ENCODE peak calls at places on chromosomes 12 and 14, in eight cellular contexts. B is breast epithelium, X is kidney tubule cell, W is HuH-7, K is HS-27A, A is HTR-8/SVneo, F is HCEC 1CT, M is thoracic aorta. S is an unnamed sample.

GRCh38 chr12:74945771-74946198 is 263.9 kb downstream of the KCNC2 start:
- DNase-seq in K (no peak), A (no peak), W (no peak), X (peak), M (no peak), F (no peak), B (no peak), S (peak)

GRCh38 chr12:95808146-95808545 is 17.6 kb upstream of the NTN4 start:
- DNase-seq in K (no peak), W (no peak), A (no peak), X (no peak), F (no peak), M (no peak), B (no peak), S (no peak)

GRCh38 chr12:51900323-51900889 is 6.9 kb upstream of the ACVRL1 start:
- DNase-seq in K (no peak), F (no peak), B (no peak), M (no peak), W (no peak), A (no peak), X (no peak), S (no peak)

GRCh38 chr14:80768646-80769045 is 172.9 kb downstream of the CEP128 start:
- DNase-seq in A (no peak), W (no peak), K (no peak), M (no peak), X (no peak), B (no peak), F (no peak), S (no peak)

GRCh38 chr14:104892517-104893434 is 27.7 kb downstream of the CEP170B start:
- DNase-seq in X (no peak), M (no peak), A (no peak), F (no peak), B (peak), W (no peak), K (no peak), S (no peak)

GRCh38 chr12:57693659-57694458 is at the start of gene OS9:
- DNase-seq in M (peak), B (peak), A (peak), K (peak), F (peak), W (peak), X (peak), S (peak)

GRCh38 chr14:51092965-51093364 is 1.9 kb downstream of the TRIM9 start:
- DNase-seq in F (no peak), W (no peak), B (no peak), A (no peak), X (no peak), K (no peak), M (no peak), S (no peak)

GRCh38 chr14:20803221-20803620 is 577 bp upstream of the RNASE1 start:
- DNase-seq in K (no peak), F (no peak), W (no peak), B (no peak), A (no peak), X (no peak), M (no peak), S (no peak)

GRCh38 chr14:54737132-54737711 is 165.4 kb downstream of the GCH1 start:
- DNase-seq in X (peak), F (peak), M (no peak), K (no peak), B (no peak), W (no peak), A (peak), S (peak)

GRCh38 chr12:96401061-96401871 is 1.0 kb upstream of the CDK17 start:
- DNase-seq in X (peak), A (peak), M (no peak), K (no peak), F (peak), W (peak), B (no peak), S (peak)

GRCh38 chr14:80049055-80049454 is 162.2 kb downstream of the DIO2 start:
- DNase-seq in K (no peak), B (no peak), W (no peak), X (no peak), A (no peak), M (no peak), F (no peak), S (no peak)

GRCh38 chr12:7101047-7101693 is 7.8 kb downstream of the C1RL start:
- DNase-seq in K (no peak), X (no peak), M (no peak), A (no peak), F (no peak), B (no peak), W (no peak), S (no peak)

GRCh38 chr12:92438641-92439396 is 264.0 kb upstream of the PLEKHG7 start:
- DNase-seq in A (no peak), X (no peak), W (no peak), F (no peak), M (no peak), B (no peak), K (no peak), S (no peak)

GRCh38 chr14:29421156-29421728 is 506.4 kb downstream of the PRKD1 start:
- DNase-seq in M (no peak), X (no peak), A (no peak), K (no peak), W (no peak), F (no peak), B (no peak), S (no peak)

GRCh38 chr12:28938056-28938455 is 211.0 kb upstream of the FAR2 start:
- DNase-seq in A (no peak), X (no peak), B (no peak), W (no peak), K (no peak), F (no peak), M (no peak), S (no peak)

GRCh38 chr14:89489796-89490506 is 72.9 kb upstream of the FOXN3 start:
- DNase-seq in B (no peak), W (no peak), M (no peak), K (no peak), F (no peak), A (no peak), X (no peak), S (no peak)

GRCh38 chr12:103736572-103736971 is 104.5 kb downstream of the NT5DC3 start:
- DNase-seq in X (no peak), W (no peak), K (no peak), F (no peak), M (no peak), B (no peak), A (no peak), S (no peak)

GRCh38 chr14:74429991-74430390 is 4.0 kb upstream of the SYNDIG1L start:
- DNase-seq in W (no peak), K (no peak), B (no peak), X (no peak), F (no peak), A (no peak), M (no peak), S (no peak)

GRCh38 chr14:96754845-96755184 is 42.4 kb upstream of the VRK1 start:
- DNase-seq in F (peak), K (no peak), B (peak), A (no peak), W (no peak), X (no peak), M (no peak), S (no peak)

GRCh38 chr12:94100254-94100653 is 48.1 kb upstream of the PLXNC1 start:
- DNase-seq in B (no peak), W (no peak), F (peak), K (no peak), M (no peak), X (peak), A (peak), S (no peak)

GRCh38 chr14:56490379-56490778 is 89.2 kb upstream of the TMEM260 start:
- DNase-seq in X (peak), K (peak), B (no peak), F (peak), M (no peak), A (peak), W (peak), S (no peak)

GRCh38 chr12:116126610-116127009 is 150.9 kb downstream of the MED13L start:
- DNase-seq in K (no peak), M (no peak), W (no peak), X (no peak), F (no peak), A (no peak), B (no peak), S (no peak)

GRCh38 chr12:50862316-50862715 is 19.6 kb downstream of the TMPRSS12 start:
- DNase-seq in W (no peak), M (no peak), F (peak), B (no peak), K (peak), X (peak), A (peak), S (peak)

GRCh38 chr12:17818931-17819330 is 271.1 kb downstream of the RERGL start:
- DNase-seq in W (no peak), F (no peak), M (no peak), K (no peak), B (no peak), X (no peak), A (no peak), S (no peak)

GRCh38 chr12:124002021-124002640 is 29.1 kb downstream of the ZNF664 start:
- DNase-seq in K (no peak), F (no peak), W (no peak), M (no peak), A (no peak), B (no peak), X (no peak), S (no peak)

GRCh38 chr14:61547186-61548121 is 147.9 kb upstream of the HIF1A start:
- DNase-seq in K (no peak), X (peak), B (no peak), A (peak), F (peak), W (no peak), M (no peak), S (no peak)

GRCh38 chr14:54349713-54350112 is 47.1 kb upstream of the CDKN3 start:
- DNase-seq in F (no peak), K (no peak), B (no peak), A (no peak), M (no peak), X (no peak), W (no peak), S (no peak)

GRCh38 chr14:99481745-99482099 is 513 bp downstream of the CCNK start:
- DNase-seq in B (no peak), W (no peak), K (no peak), M (no peak), F (peak), X (no peak), A (no peak), S (no peak)

GRCh38 chr12:4041191-4041885 is 168.1 kb upstream of the PARP11 start:
- DNase-seq in F (no peak), A (no peak), W (no peak), X (no peak), M (no peak), B (no peak), K (no peak), S (no peak)

GRCh38 chr12:98893601-98894411 is 248.7 kb downstream of the APAF1 start:
- DNase-seq in M (no peak), X (no peak), F (no peak), A (no peak), W (no peak), K (no peak), B (no peak), S (no peak)

GRCh38 chr12:116964740-116965090 is 54.0 kb downstream of the FBXW8 start:
- DNase-seq in B (no peak), F (no peak), W (no peak), X (no peak), K (no peak), M (no peak), A (no peak), S (no peak)

GRCh38 chr14:96309128-96309906 is 53.3 kb downstream of the BDKRB1 start:
- DNase-seq in X (peak), M (no peak), K (no peak), B (no peak), A (no peak), F (no peak), W (peak), S (peak)

GRCh38 chr12:116783503-116784237 is 45.6 kb downstream of the RNFT2 start:
- DNase-seq in X (no peak), W (no peak), A (no peak), B (no peak), F (no peak), K (no peak), M (no peak), S (no peak)